ENCODE peak calls at places on chromosome 1, in eight cellular contexts. One of them, this sample, is unnamed.
A peak's percentile ranks its signal among the peaks of the same experiment; 100 is the strongest.

GRCh38 chr1:31230378-31230777 is 9.3 kb downstream of the NKAIN1 start:
- DNase-seq in omental fat pad: no peak
- DNase-seq in mammary epithelial cell: no peak
- DNase-seq in cardiac muscle cell: no peak
- DNase-seq in lower leg skin: no peak
- DNase-seq in fibroblast of mammary gland: no peak
- DNase-seq in heart right ventricle: no peak
- DNase-seq in heart left ventricle: no peak
- DNase-seq in this sample: no peak

GRCh38 chr1:14826172-14826636 is 227.7 kb downstream of the KAZN start:
- DNase-seq in omental fat pad: no peak
- DNase-seq in mammary epithelial cell: no peak
- DNase-seq in cardiac muscle cell: peak; percentile 91
- DNase-seq in lower leg skin: peak; percentile 91
- DNase-seq in fibroblast of mammary gland: peak; percentile 94
- DNase-seq in heart right ventricle: no peak
- DNase-seq in heart left ventricle: no peak
- DNase-seq in this sample: peak; percentile 78

GRCh38 chr1:110594466-110595076 is 11.6 kb downstream of the KCNA2 start:
- DNase-seq in omental fat pad: no peak
- DNase-seq in mammary epithelial cell: no peak
- DNase-seq in cardiac muscle cell: no peak
- DNase-seq in lower leg skin: no peak
- DNase-seq in fibroblast of mammary gland: no peak
- DNase-seq in heart right ventricle: no peak
- DNase-seq in heart left ventricle: no peak
- DNase-seq in this sample: no peak

GRCh38 chr1:19644761-19645543 is 841 bp downstream of the NBL1 start:
- DNase-seq in omental fat pad: no peak
- DNase-seq in mammary epithelial cell: no peak
- DNase-seq in cardiac muscle cell: no peak
- DNase-seq in lower leg skin: no peak
- DNase-seq in fibroblast of mammary gland: no peak
- DNase-seq in heart right ventricle: peak; percentile 49
- DNase-seq in heart left ventricle: peak; percentile 55
- DNase-seq in this sample: no peak

GRCh38 chr1:230375795-230376194 is 50.3 kb downstream of the PGBD5 start:
- DNase-seq in omental fat pad: no peak
- DNase-seq in mammary epithelial cell: no peak
- DNase-seq in cardiac muscle cell: no peak
- DNase-seq in lower leg skin: no peak
- DNase-seq in fibroblast of mammary gland: no peak
- DNase-seq in heart right ventricle: no peak
- DNase-seq in heart left ventricle: peak; percentile 32
- DNase-seq in this sample: no peak

GRCh38 chr1:153404086-153404635 is 12.2 kb upstream of the S100A7A start:
- DNase-seq in omental fat pad: no peak
- DNase-seq in mammary epithelial cell: no peak
- DNase-seq in cardiac muscle cell: no peak
- DNase-seq in lower leg skin: peak; percentile 59
- DNase-seq in fibroblast of mammary gland: no peak
- DNase-seq in heart right ventricle: no peak
- DNase-seq in heart left ventricle: no peak
- DNase-seq in this sample: no peak

GRCh38 chr1:27406354-27406665 is 13.9 kb downstream of the GPR3 start:
- DNase-seq in omental fat pad: no peak
- DNase-seq in mammary epithelial cell: no peak
- DNase-seq in cardiac muscle cell: no peak
- DNase-seq in lower leg skin: no peak
- DNase-seq in fibroblast of mammary gland: no peak
- DNase-seq in heart right ventricle: no peak
- DNase-seq in heart left ventricle: no peak
- DNase-seq in this sample: no peak

GRCh38 chr1:235108876-235109275 is 19.8 kb downstream of the TOMM20 start:
- DNase-seq in omental fat pad: no peak
- DNase-seq in mammary epithelial cell: no peak
- DNase-seq in cardiac muscle cell: no peak
- DNase-seq in lower leg skin: no peak
- DNase-seq in fibroblast of mammary gland: no peak
- DNase-seq in heart right ventricle: no peak
- DNase-seq in heart left ventricle: no peak
- DNase-seq in this sample: no peak

GRCh38 chr1:47827032-47827585 is 170.1 kb downstream of the TRABD2B start:
- DNase-seq in omental fat pad: no peak
- DNase-seq in mammary epithelial cell: no peak
- DNase-seq in cardiac muscle cell: no peak
- DNase-seq in lower leg skin: no peak
- DNase-seq in fibroblast of mammary gland: no peak
- DNase-seq in heart right ventricle: no peak
- DNase-seq in heart left ventricle: peak; percentile 15
- DNase-seq in this sample: no peak

GRCh38 chr1:30271401-30272287 is 451.7 kb downstream of the MATN1 start:
- DNase-seq in omental fat pad: no peak
- DNase-seq in mammary epithelial cell: no peak
- DNase-seq in cardiac muscle cell: no peak
- DNase-seq in lower leg skin: peak; percentile 73
- DNase-seq in fibroblast of mammary gland: no peak
- DNase-seq in heart right ventricle: no peak
- DNase-seq in heart left ventricle: no peak
- DNase-seq in this sample: no peak

GRCh38 chr1:246947255-246947654 is 15.5 kb upstream of the AHCTF1 start:
- DNase-seq in omental fat pad: no peak
- DNase-seq in mammary epithelial cell: peak; percentile 35
- DNase-seq in cardiac muscle cell: peak; percentile 93
- DNase-seq in lower leg skin: no peak
- DNase-seq in fibroblast of mammary gland: peak; percentile 97
- DNase-seq in heart right ventricle: no peak
- DNase-seq in heart left ventricle: peak; percentile 78
- DNase-seq in this sample: no peak

GRCh38 chr1:110620686-110621085 is 14.5 kb upstream of the KCNA2 start:
- DNase-seq in omental fat pad: no peak
- DNase-seq in mammary epithelial cell: no peak
- DNase-seq in cardiac muscle cell: no peak
- DNase-seq in lower leg skin: peak; percentile 58
- DNase-seq in fibroblast of mammary gland: no peak
- DNase-seq in heart right ventricle: no peak
- DNase-seq in heart left ventricle: no peak
- DNase-seq in this sample: no peak

GRCh38 chr1:107433635-107434378 is 293.0 kb downstream of the NTNG1 start:
- DNase-seq in omental fat pad: no peak
- DNase-seq in mammary epithelial cell: no peak
- DNase-seq in cardiac muscle cell: no peak
- DNase-seq in lower leg skin: no peak
- DNase-seq in fibroblast of mammary gland: no peak
- DNase-seq in heart right ventricle: no peak
- DNase-seq in heart left ventricle: no peak
- DNase-seq in this sample: no peak

GRCh38 chr1:32275424-32275823 is 16.5 kb upstream of the HDAC1 start:
- DNase-seq in omental fat pad: no peak
- DNase-seq in mammary epithelial cell: no peak
- DNase-seq in cardiac muscle cell: peak; percentile 47
- DNase-seq in lower leg skin: no peak
- DNase-seq in fibroblast of mammary gland: peak; percentile 4
- DNase-seq in heart right ventricle: peak; percentile 21
- DNase-seq in heart left ventricle: no peak
- DNase-seq in this sample: no peak

GRCh38 chr1:112262301-112262700 is 133.7 kb upstream of the CTTNBP2NL start:
- DNase-seq in omental fat pad: no peak
- DNase-seq in mammary epithelial cell: no peak
- DNase-seq in cardiac muscle cell: no peak
- DNase-seq in lower leg skin: no peak
- DNase-seq in fibroblast of mammary gland: no peak
- DNase-seq in heart right ventricle: no peak
- DNase-seq in heart left ventricle: no peak
- DNase-seq in this sample: no peak

GRCh38 chr1:152458384-152459185 is 44.5 kb upstream of the CRNN start:
- DNase-seq in omental fat pad: peak; percentile 78
- DNase-seq in mammary epithelial cell: peak; percentile 69
- DNase-seq in cardiac muscle cell: peak; percentile 89
- DNase-seq in lower leg skin: peak; percentile 94
- DNase-seq in fibroblast of mammary gland: peak; percentile 76
- DNase-seq in heart right ventricle: peak; percentile 62
- DNase-seq in heart left ventricle: peak; percentile 65
- DNase-seq in this sample: peak; percentile 23

GRCh38 chr1:118927421-118927820 is 60.7 kb downstream of the TBX15 start:
- DNase-seq in omental fat pad: no peak
- DNase-seq in mammary epithelial cell: no peak
- DNase-seq in cardiac muscle cell: no peak
- DNase-seq in lower leg skin: no peak
- DNase-seq in fibroblast of mammary gland: no peak
- DNase-seq in heart right ventricle: no peak
- DNase-seq in heart left ventricle: no peak
- DNase-seq in this sample: no peak

GRCh38 chr1:10074059-10074854 is 41.5 kb downstream of the UBE4B start:
- DNase-seq in omental fat pad: no peak
- DNase-seq in mammary epithelial cell: peak; percentile 96
- DNase-seq in cardiac muscle cell: peak; percentile 93
- DNase-seq in lower leg skin: peak; percentile 18
- DNase-seq in fibroblast of mammary gland: peak; percentile 97
- DNase-seq in heart right ventricle: no peak
- DNase-seq in heart left ventricle: peak; percentile 38
- DNase-seq in this sample: peak; percentile 83

DNA sequence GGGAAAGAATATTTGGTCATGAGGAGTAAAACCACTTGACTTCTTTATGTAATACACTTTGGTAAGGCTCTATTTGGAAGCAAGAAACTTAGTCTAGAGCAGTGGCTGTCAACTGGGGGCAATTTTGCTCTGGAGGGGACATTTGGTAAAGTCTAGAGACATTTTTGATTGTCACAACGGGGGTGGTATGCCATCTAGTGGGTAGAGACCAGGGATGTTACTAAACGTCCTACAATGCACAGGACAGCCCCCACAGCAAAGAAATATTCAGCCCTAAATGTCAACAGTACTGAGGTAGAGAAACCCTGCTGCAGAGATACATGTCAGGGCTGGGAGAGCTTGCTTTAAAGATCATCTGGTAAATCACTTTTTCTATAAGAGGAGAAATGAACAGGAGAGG is 13.5 kb downstream of the FUCA1 start:
- DNase-seq in omental fat pad: no peak
- DNase-seq in mammary epithelial cell: no peak
- DNase-seq in cardiac muscle cell: peak; percentile 10
- DNase-seq in lower leg skin: no peak
- DNase-seq in fibroblast of mammary gland: peak; percentile 8
- DNase-seq in heart right ventricle: no peak
- DNase-seq in heart left ventricle: no peak
- DNase-seq in this sample: no peak
- TF ChIP-seq CTCF in omental fat pad: no peak
- TF ChIP-seq CTCF in mammary epithelial cell: peak; percentile 36
- TF ChIP-seq CTCF in cardiac muscle cell: peak; percentile 19
- TF ChIP-seq CTCF in lower leg skin: no peak
- TF ChIP-seq CTCF in fibroblast of mammary gland: peak; percentile 23
- TF ChIP-seq CTCF in heart right ventricle: peak; percentile 31
- TF ChIP-seq CTCF in heart left ventricle: no peak
- TF ChIP-seq CTCF in this sample: peak; percentile 29

DNA sequence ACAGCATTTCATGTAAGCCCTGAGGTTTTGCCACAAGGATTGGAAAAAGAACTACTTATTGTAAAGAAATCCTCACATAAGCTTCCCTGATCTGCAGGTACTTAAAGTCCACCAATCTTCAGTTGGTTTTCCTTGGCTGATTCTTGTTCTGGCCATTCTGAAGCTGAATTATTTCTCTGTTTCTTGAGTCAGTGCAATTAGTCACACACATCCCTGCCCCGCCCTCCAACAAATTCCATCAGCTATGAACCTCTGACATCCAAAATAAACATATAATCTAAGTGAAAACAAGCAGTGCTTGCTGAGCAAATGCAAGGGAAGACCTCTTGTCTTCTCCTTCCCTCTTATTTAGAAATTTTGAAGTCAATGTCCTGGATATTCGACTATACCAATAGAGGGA is 8.2 kb upstream of the FNDC7 start:
- DNase-seq in omental fat pad: no peak
- DNase-seq in mammary epithelial cell: peak; percentile 76
- DNase-seq in cardiac muscle cell: peak; percentile 67
- DNase-seq in lower leg skin: no peak
- DNase-seq in fibroblast of mammary gland: peak; percentile 86
- DNase-seq in heart right ventricle: no peak
- DNase-seq in heart left ventricle: no peak
- DNase-seq in this sample: peak; percentile 45
- TF ChIP-seq CTCF in omental fat pad: no peak
- TF ChIP-seq CTCF in mammary epithelial cell: no peak
- TF ChIP-seq CTCF in cardiac muscle cell: no peak
- TF ChIP-seq CTCF in lower leg skin: no peak
- TF ChIP-seq CTCF in fibroblast of mammary gland: no peak
- TF ChIP-seq CTCF in heart right ventricle: no peak
- TF ChIP-seq CTCF in heart left ventricle: no peak
- TF ChIP-seq CTCF in this sample: no peak

GRCh38 chr1:204454476-204454875 is 40.1 kb downstream of the PIK3C2B start:
- DNase-seq in omental fat pad: no peak
- DNase-seq in mammary epithelial cell: no peak
- DNase-seq in cardiac muscle cell: no peak
- DNase-seq in lower leg skin: no peak
- DNase-seq in fibroblast of mammary gland: no peak
- DNase-seq in heart right ventricle: no peak
- DNase-seq in heart left ventricle: no peak
- DNase-seq in this sample: no peak
- TF ChIP-seq CTCF in omental fat pad: no peak
- TF ChIP-seq CTCF in mammary epithelial cell: no peak
- TF ChIP-seq CTCF in cardiac muscle cell: no peak
- TF ChIP-seq CTCF in lower leg skin: no peak
- TF ChIP-seq CTCF in fibroblast of mammary gland: no peak
- TF ChIP-seq CTCF in heart right ventricle: no peak
- TF ChIP-seq CTCF in heart left ventricle: no peak
- TF ChIP-seq CTCF in this sample: no peak

GRCh38 chr1:7454052-7454815 is 316.9 kb upstream of the VAMP3 start:
- DNase-seq in omental fat pad: no peak
- DNase-seq in mammary epithelial cell: no peak
- DNase-seq in cardiac muscle cell: peak; percentile 14
- DNase-seq in lower leg skin: no peak
- DNase-seq in fibroblast of mammary gland: peak; percentile 10
- DNase-seq in heart right ventricle: peak; percentile 38
- DNase-seq in heart left ventricle: no peak
- DNase-seq in this sample: no peak
- TF ChIP-seq CTCF in omental fat pad: no peak
- TF ChIP-seq CTCF in mammary epithelial cell: peak; percentile 33
- TF ChIP-seq CTCF in cardiac muscle cell: peak; percentile 47
- TF ChIP-seq CTCF in lower leg skin: no peak
- TF ChIP-seq CTCF in fibroblast of mammary gland: peak; percentile 31
- TF ChIP-seq CTCF in heart right ventricle: peak; percentile 54
- TF ChIP-seq CTCF in heart left ventricle: peak; percentile 44
- TF ChIP-seq CTCF in this sample: peak; percentile 62